ENCODE peak calls at places on chromosomes 1 and 21, in eight cellular contexts. N is kidney; K is cardiac fibroblast; O is RWPE1; R is DND-41; H is CD8-positive, alpha-beta T cell; W is HFF-Myc; Q is right lobe of liver. S is an unnamed sample.

GRCh38 chr1:244709491-244710368 is 56.8 kb downstream of the DESI2 start:
- DNase-seq in N (no peak), K (no peak), Q (no peak), O (no peak), H (no peak), R (no peak), W (no peak), S (no peak)

GRCh38 chr1:65630855-65631254 is 161.8 kb upstream of the PDE4B start:
- DNase-seq in N (no peak), H (no peak), W (no peak), R (no peak), K (peak), Q (no peak), O (no peak), S (no peak)

GRCh38 chr1:25657121-25657521 is 40.5 kb downstream of the MAN1C1 start:
- DNase-seq in W (no peak), H (peak), N (no peak), O (no peak), K (no peak), R (no peak), Q (no peak), S (no peak)

GRCh38 chr1:41626146-41626545 is 141.7 kb upstream of the EDN2 start:
- DNase-seq in H (no peak), Q (no peak), K (peak), N (no peak), O (peak), W (no peak), R (no peak), S (no peak)

GRCh38 chr1:50095716-50096115 is 13.0 kb upstream of the ELAVL4 start:
- DNase-seq in W (no peak), K (no peak), R (no peak), H (no peak), Q (no peak), N (no peak), O (no peak), S (no peak)

GRCh38 chr1:11961230-11961629 is 19.0 kb upstream of the MFN2 start:
- DNase-seq in W (no peak), H (no peak), K (peak), N (no peak), O (no peak), R (no peak), Q (no peak), S (no peak)

GRCh38 chr1:56584910-56585528 is 5.7 kb upstream of the PLPP3 start:
- DNase-seq in K (peak), W (peak), N (no peak), O (peak), H (no peak), Q (no peak), R (peak), S (no peak)

GRCh38 chr1:30883389-30884172 is 25.0 kb downstream of the SDC3 start:
- DNase-seq in O (no peak), H (no peak), W (no peak), Q (no peak), N (no peak), K (no peak), R (no peak), S (no peak)

GRCh38 chr1:84278905-84279304 is 22.6 kb upstream of the SAMD13 start:
- DNase-seq in R (no peak), Q (no peak), H (no peak), N (no peak), K (no peak), W (no peak), O (no peak), S (no peak)

GRCh38 chr1:59678809-59679228 is 135.9 kb upstream of the HOOK1 start:
- DNase-seq in Q (no peak), H (no peak), W (peak), R (no peak), K (peak), O (no peak), N (no peak), S (no peak)

GRCh38 chr21:31554511-31555022 is 104.9 kb upstream of the SOD1 start:
- DNase-seq in N (peak), H (peak), O (peak), Q (no peak), R (no peak), W (no peak), K (peak), S (no peak)

GRCh38 chr1:155966750-155967149 is 11.6 kb downstream of the ARHGEF2 start:
- DNase-seq in R (no peak), W (no peak), O (no peak), Q (no peak), H (no peak), N (no peak), K (no peak), S (no peak)

GRCh38 chr1:170807432-170807831 is 127.9 kb upstream of the MROH9 start:
- DNase-seq in N (no peak), Q (no peak), O (peak), H (no peak), K (peak), W (no peak), R (no peak), S (no peak)

GRCh38 chr1:221670081-221670480 is 71.8 kb downstream of the DUSP10 start:
- DNase-seq in K (peak), W (no peak), N (no peak), H (no peak), O (no peak), Q (no peak), R (no peak), S (no peak)

GRCh38 chr1:221669441-221669840 is 72.4 kb downstream of the DUSP10 start:
- DNase-seq in W (no peak), Q (no peak), O (no peak), N (no peak), R (no peak), H (no peak), K (no peak), S (no peak)

GRCh38 chr1:221667504-221667903 is 74.4 kb downstream of the DUSP10 start:
- DNase-seq in O (peak), Q (no peak), W (peak), N (no peak), K (peak), H (no peak), R (no peak), S (no peak)

GRCh38 chr1:221663321-221663720 is 78.6 kb downstream of the DUSP10 start:
- DNase-seq in K (peak), Q (no peak), W (no peak), R (no peak), N (no peak), H (no peak), O (no peak), S (no peak)

GRCh38 chr1:221664253-221664652 is 77.6 kb downstream of the DUSP10 start:
- DNase-seq in K (no peak), N (no peak), O (no peak), R (no peak), Q (no peak), H (no peak), W (no peak), S (no peak)
- TF ChIP-seq CTCF in K (no peak), N (no peak), O (no peak), R (no peak), Q (no peak), H (no peak), W (no peak), S (no peak)

GRCh38 chr1:22749503-22749902 is 38.9 kb downstream of the EPHB2 start:
- DNase-seq in O (no peak), W (no peak), K (no peak), R (no peak), Q (no peak), N (no peak), H (no peak), S (no peak)
- TF ChIP-seq CTCF in O (no peak), W (no peak), K (peak), R (no peak), Q (no peak), N (no peak), H (no peak), S (no peak)

GRCh38 chr1:115456441-115456961 is 118.5 kb upstream of the NGF start:
- DNase-seq in Q (no peak), N (no peak), O (peak), K (peak), R (no peak), H (no peak), W (no peak), S (no peak)

GRCh38 chr1:115454835-115455511 is 116.9 kb upstream of the NGF start:
- DNase-seq in Q (no peak), N (no peak), O (no peak), R (no peak), W (peak), H (no peak), K (no peak), S (no peak)

GRCh38 chr1:115452600-115453329 is 114.7 kb upstream of the NGF start:
- DNase-seq in R (no peak), W (no peak), Q (no peak), H (no peak), N (no peak), O (no peak), K (no peak), S (no peak)

GRCh38 chr1:115450641-115451040 is 112.6 kb upstream of the NGF start:
- DNase-seq in K (no peak), Q (no peak), R (no peak), W (no peak), O (no peak), N (no peak), H (no peak), S (no peak)

DNA sequence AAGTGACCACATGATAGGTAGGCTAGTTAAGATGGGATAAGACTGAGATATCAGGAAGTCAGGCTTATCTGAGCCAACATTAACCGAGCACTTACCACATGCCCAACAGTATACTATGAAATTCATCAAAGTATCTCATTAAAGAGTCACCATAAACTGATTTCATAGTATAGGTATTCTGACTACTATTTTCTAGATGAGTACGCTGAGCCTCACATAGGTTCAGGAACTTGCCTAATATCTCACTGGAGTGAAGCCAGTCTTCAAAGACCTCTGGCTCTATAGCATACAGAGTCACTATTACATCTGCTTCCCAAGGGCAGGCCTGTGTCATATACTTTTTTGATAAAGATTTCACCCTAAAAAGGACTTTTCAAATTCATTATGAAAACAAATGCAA is 115.6 kb upstream of the NGF start:
- DNase-seq in O (no peak), K (peak), W (no peak), Q (no peak), H (no peak), R (no peak), N (no peak), S (no peak)
- TF ChIP-seq CTCF in O (no peak), K (no peak), W (no peak), Q (no peak), H (no peak), R (no peak), N (no peak), S (no peak)

GRCh38 chr1:174466607-174467006 is 18.8 kb downstream of the GPR52 start:
- DNase-seq in W (no peak), H (no peak), K (no peak), Q (no peak), N (no peak), R (no peak), O (no peak), S (no peak)
- TF ChIP-seq CTCF in W (no peak), H (no peak), K (no peak), Q (no peak), N (no peak), R (no peak), O (no peak), S (no peak)

DNA sequence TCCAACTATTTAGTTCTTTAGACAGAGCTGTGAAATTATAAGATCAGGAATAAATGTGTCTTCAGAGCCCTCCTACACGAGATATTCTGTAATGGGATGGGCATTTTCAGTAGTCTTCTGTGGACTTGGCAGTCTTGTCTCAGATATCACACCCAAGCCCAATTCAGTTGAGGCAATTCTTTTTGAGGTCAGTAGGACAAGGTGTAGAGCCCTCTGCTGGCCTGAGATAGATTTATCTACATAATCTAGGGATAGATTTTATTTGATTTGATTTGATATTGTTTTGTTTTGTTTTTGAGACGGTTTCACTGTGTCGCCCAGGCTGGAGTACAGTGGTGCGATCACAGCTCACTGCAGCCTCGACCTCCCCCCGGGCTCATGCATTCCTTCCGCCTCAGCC is 77.5 kb downstream of the FMN2 start:
- DNase-seq in H (no peak), Q (no peak), W (no peak), K (peak), R (no peak), N (no peak), O (peak), S (no peak)
- TF ChIP-seq CTCF in H (no peak), Q (peak), W (peak), K (peak), R (no peak), N (no peak), O (no peak), S (no peak)

DNA sequence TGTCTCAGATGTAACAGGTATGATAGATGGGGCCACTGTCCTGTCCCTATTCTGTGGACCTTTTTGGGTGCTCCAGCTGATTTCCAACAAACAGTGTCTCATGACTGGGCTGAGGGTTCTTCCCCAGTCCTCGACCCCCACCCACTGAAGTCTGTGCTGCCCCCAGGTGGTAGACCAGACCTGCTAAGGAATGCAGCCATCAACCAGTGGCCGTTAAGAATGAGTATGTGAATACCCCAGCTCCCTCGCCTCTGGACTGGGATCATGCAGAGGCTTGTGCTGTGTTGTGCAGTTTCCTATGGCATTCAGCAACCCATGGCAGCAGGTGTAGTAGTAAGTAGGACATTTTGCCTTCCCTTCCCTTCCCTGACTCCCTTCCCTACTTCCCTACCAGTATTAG is 183.1 kb upstream of the KAZN start:
- DNase-seq in N (no peak), Q (no peak), W (no peak), K (no peak), O (no peak), R (peak), H (no peak), S (no peak)
- TF ChIP-seq CTCF in N (no peak), Q (peak), W (peak), K (no peak), O (no peak), R (peak), H (no peak), S (no peak)

DNA sequence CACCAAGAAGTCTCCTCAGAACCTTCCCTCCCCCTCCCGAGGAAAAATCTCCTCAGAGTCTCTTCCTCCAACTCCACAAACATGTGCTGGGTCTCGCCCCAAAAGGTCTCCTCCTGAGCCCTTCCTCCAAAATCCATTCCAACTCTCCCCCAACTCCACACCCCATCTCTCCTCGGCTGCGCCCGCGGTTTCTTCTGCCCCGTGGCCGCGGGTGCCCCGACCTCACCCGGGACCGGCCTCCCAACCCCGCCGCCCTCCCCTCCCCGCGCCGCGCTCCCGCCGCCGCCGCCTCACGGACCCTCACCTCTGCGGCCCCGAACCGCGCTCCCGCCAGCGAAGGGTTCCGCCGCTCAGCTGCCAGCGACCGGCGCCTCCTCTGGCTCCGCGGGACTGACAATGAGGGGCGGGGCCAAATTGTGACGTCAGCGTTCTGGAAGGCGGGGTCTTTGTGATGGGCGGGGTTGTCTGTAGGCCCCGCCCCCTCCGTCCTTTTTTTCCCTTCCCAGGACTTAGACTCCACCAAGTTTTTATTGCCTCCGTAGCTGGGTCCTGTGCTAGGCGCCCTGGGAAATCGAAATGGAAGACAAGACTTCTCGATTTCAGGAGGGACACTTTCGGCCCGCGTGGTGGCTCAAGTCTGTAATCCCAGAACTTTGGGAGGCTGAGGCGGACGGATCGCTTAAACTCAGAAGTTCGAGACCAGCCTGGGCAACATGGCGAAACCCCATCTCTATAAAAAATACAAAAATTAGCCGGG is at the start of gene LUZP1:
- DNase-seq in H (peak), O (peak), R (peak), K (peak), Q (peak), N (peak), W (no peak), S (peak)
- TF ChIP-seq CTCF in H (no peak), O (no peak), R (peak), K (no peak), Q (no peak), N (peak), W (no peak), S (no peak)

DNA sequence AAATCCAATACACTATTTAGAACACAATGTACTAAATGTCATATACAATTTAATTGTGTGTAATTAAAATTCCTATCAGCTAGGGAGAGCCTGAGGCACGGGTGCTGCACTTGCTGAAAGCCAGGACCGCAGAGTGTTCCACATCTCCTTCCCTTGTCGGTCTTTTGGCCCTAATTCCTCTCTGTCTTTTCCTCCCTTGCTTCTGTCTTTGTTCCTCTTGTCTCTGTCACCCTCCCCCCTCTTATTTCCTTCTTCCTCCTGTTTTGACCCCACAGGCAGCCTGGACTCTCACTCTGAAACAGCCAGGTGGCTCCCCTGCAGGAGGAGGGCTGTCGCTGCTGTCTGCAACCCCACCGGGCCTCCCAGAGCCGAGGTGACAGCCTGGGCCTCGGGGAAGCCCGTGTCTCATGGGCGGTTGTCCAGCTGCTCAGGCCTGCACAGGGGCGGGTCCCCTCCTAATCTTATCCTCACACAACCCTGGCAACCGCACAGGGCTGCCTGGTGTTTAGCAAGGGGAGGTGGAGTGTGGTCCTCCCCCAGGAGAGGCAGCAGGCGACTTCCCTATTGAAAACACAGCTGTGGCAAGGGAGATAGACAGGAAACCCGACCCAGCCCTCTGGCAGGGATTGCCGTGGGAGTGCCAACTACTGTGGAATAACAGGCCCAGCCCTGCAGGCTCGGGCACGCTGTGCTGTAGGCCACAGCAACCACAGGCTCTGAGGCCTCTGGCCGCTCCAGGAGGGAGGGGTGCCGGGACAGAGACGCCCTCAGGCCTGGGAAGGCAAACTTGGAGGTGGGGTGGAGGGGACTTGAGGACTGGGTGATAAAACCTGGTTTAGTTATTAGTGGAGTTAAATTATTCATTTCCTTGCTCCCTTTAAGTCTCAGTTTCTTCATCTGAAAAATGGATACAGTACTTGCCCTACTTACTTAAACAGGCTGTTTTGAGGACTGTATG is 68.8 kb upstream of the WDR26 start:
- DNase-seq in H (no peak), Q (peak), O (peak), N (peak), W (no peak), R (peak), K (peak), S (no peak)
- TF ChIP-seq CTCF in H (no peak), Q (no peak), O (no peak), N (no peak), W (no peak), R (peak), K (no peak), S (no peak)

GRCh38 chr1:44221793-44222192 is 8.5 kb downstream of the DMAP1 start:
- DNase-seq in Q (no peak), N (no peak), K (no peak), H (no peak), W (no peak), O (no peak), R (no peak), S (no peak)

GRCh38 chr1:44220755-44221154 is 7.5 kb downstream of the DMAP1 start:
- DNase-seq in N (no peak), H (no peak), K (no peak), O (no peak), R (no peak), W (no peak), Q (no peak), S (no peak)

GRCh38 chr1:44220001-44220751 is 6.9 kb downstream of the DMAP1 start:
- DNase-seq in Q (no peak), N (no peak), R (no peak), H (no peak), K (peak), W (no peak), O (no peak), S (no peak)

GRCh38 chr1:44225761-44226160 is 12.5 kb downstream of the DMAP1 start:
- DNase-seq in K (no peak), Q (no peak), O (no peak), N (no peak), H (no peak), R (no peak), W (no peak), S (no peak)

GRCh38 chr1:44222397-44223334 is 9.4 kb downstream of the DMAP1 start:
- DNase-seq in W (no peak), K (no peak), R (no peak), N (no peak), H (no peak), Q (no peak), O (no peak), S (no peak)
- TF ChIP-seq CTCF in W (no peak), K (no peak), R (no peak), N (no peak), H (no peak), Q (no peak), O (no peak), S (no peak)